ENCODE peak calls at places on chromosomes 13 and 19, in five cellular contexts. C, L, W, B and Q are unnamed samples.

GRCh38 chr13:62879071-62879470 is 1463.4 kb upstream of the PCDH20 start:
- DNase-seq in C (no peak), L (no peak), W (no peak), B (no peak), Q (no peak)

GRCh38 chr13:40408602-40409001 is 257.8 kb downstream of the FOXO1 start:
- DNase-seq in C (peak), L (no peak), W (no peak), B (no peak), Q (no peak)

GRCh38 chr13:111080642-111081041 is 34.5 kb upstream of the ARHGEF7 start:
- DNase-seq in C (no peak), L (no peak), W (no peak), B (no peak), Q (no peak)

GRCh38 chr13:102405499-102406079 is 3.7 kb upstream of the FGF14 start:
- DNase-seq in C (no peak), L (no peak), W (no peak), B (no peak), Q (no peak)

GRCh38 chr13:45807520-45808099 is 43.9 kb downstream of the SIAH3 start:
- DNase-seq in C (peak), L (peak), W (peak), B (peak), Q (peak)

GRCh38 chr13:51590966-51591627 is 6.8 kb downstream of the WDFY2 start:
- DNase-seq in C (no peak), L (peak), W (peak), B (no peak), Q (peak)

GRCh38 chr19:10544753-10545251 is 1.1 kb downstream of the ATG4D start:
- DNase-seq in C (no peak), L (peak), W (no peak), B (no peak), Q (peak)

GRCh38 chr19:16445238-16446107 is 26.3 kb downstream of the EPS15L1 start:
- DNase-seq in C (no peak), L (no peak), W (peak), B (peak), Q (no peak)

GRCh38 chr19:46537136-46538097 is 41.8 kb upstream of the PNMA8B start:
- DNase-seq in C (no peak), L (peak), W (no peak), B (no peak), Q (peak)

GRCh38 chr13:67630640-67631039 is 400.5 kb upstream of the PCDH9 start:
- DNase-seq in C (no peak), L (no peak), W (no peak), B (no peak), Q (no peak)

GRCh38 chr13:42996584-42996983 is 4.5 kb upstream of the EPSTI1 start:
- DNase-seq in C (peak), L (no peak), W (peak), B (no peak), Q (no peak)

GRCh38 chr13:102771298-102772041 is 2.1 kb downstream of the TEX30 start:
- DNase-seq in C (no peak), L (no peak), W (peak), B (no peak), Q (no peak)

GRCh38 chr19:6069268-6069771 is 41.0 kb downstream of the RFX2 start:
- DNase-seq in C (no peak), L (no peak), W (no peak), B (no peak), Q (no peak)

GRCh38 chr19:44111910-44112463 is 1.2 kb upstream of the ZNF225 start:
- DNase-seq in C (no peak), L (peak), W (no peak), B (no peak), Q (peak)

GRCh38 chr19:11347546-11347945 is 1.2 kb downstream of the CCDC159 start:
- DNase-seq in C (no peak), L (no peak), W (no peak), B (no peak), Q (no peak)

GRCh38 chr13:113155201-113155600 is 3.2 kb upstream of the PROZ start:
- DNase-seq in C (no peak), L (peak), W (no peak), B (no peak), Q (no peak)

GRCh38 chr19:29504454-29504853 is 21.3 kb upstream of the VSTM2B start:
- DNase-seq in C (no peak), L (no peak), W (no peak), B (no peak), Q (no peak)

GRCh38 chr19:45376045-45376724 is 5.8 kb upstream of the ERCC2 start:
- DNase-seq in C (peak), L (no peak), W (peak), B (no peak), Q (peak)

GRCh38 chr13:66207610-66208009 is 1022.5 kb downstream of the PCDH9 start:
- DNase-seq in C (no peak), L (no peak), W (no peak), B (no peak), Q (no peak)

GRCh38 chr13:93862259-93862658 is 617.2 kb downstream of the DCT start:
- DNase-seq in C (no peak), L (no peak), W (no peak), B (no peak), Q (no peak)

GRCh38 chr13:93859666-93860065 is 619.8 kb downstream of the DCT start:
- DNase-seq in C (no peak), L (no peak), W (no peak), B (no peak), Q (no peak)

GRCh38 chr13:93861818-93862217 is 617.7 kb downstream of the DCT start:
- DNase-seq in C (no peak), L (no peak), W (no peak), B (no peak), Q (no peak)

GRCh38 chr13:93857126-93857525 is 622.4 kb downstream of the DCT start:
- DNase-seq in C (no peak), L (no peak), W (no peak), B (no peak), Q (no peak)
- TF ChIP-seq ZBTB33 in C (no peak), L (no peak), W (no peak), B (no peak), Q (no peak)

GRCh38 chr13:104357174-104357573 is 1291.0 kb upstream of the SLC10A2 start:
- DNase-seq in C (no peak), L (no peak), W (no peak), B (no peak), Q (peak)

DNA sequence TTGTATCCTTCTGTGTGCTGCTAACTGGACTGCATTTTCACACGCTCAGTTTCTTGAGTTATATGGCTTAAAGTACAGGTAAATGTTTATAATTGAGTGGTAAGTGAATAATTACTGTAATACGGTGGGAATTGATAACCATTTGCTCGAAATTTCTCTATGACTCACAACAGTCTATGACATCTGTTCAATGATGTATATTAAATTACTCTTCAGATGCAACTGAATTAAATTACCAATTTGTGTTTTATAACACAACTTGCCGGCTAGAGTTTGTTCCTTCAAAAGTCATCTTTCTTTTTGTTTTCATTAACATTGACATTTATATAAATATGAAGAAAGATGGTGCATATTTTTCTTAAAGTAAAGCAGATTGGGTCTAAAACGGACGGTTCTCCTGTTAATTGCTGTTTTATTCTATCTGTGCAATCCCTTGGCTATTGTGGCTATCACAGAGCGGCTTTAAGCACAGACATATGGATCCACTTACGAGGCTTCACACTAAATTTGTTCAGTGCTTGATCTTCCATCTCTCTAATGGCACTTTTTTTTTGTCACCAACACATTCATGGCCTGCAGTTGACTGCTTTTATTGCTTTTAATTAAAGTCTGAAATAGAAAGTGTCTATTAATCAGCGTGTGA is 1291.6 kb upstream of the SLC10A2 start:
- DNase-seq in C (no peak), L (no peak), W (no peak), B (no peak), Q (peak)
- H2AFZ ChIP-seq in C (no peak), L (no peak), W (no peak), B (no peak), Q (no peak)

DNA sequence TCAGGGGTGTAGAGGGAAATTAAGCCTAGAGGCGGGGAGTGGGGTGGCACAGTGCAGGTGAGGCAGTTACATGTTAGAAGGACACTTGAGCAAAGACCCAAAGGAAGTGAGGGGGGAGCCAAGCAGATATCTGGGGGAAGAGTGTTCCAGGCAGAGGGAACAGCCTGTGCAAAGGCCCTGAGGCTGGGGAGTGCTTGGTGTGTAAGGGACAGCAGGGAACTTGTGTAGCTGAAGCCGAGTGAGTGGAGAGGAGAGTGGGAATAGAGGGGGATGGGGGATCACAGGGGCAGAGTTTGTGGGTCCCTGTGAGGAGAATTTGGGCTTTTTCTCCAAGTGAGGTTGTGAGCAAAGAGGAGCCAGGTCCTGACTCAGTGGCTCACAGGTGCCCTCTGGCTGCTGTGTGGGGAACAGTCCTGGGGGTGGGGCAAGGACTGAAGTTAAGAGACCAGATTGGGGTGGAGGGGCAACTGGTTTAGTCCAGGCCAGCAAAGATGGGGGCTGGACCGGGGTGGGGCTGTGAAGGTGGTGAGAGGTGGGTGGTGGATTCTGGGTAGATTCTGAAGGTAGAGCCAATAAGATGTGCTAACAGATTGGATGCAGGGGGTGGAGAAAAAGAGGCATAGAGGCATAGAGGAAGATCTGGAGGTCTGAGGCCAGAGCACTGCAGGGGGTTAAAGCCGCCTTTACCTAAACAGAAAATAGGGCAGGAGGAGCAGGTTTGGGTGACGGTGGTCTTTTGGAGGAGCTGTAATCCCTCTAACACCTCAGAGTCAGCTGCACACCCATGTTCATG is 75.3 kb downstream of the CACNA1A start:
- DNase-seq in C (peak), L (peak), W (peak), B (no peak), Q (peak)
- TF ChIP-seq REST in C (no peak), L (no peak), W (no peak), B (no peak), Q (no peak)

GRCh38 chr13:33272531-33273124 is 12.9 kb downstream of the STARD13 start:
- DNase-seq in C (no peak), L (no peak), W (peak), B (no peak), Q (no peak)

GRCh38 chr13:33275916-33276315 is 9.6 kb downstream of the STARD13 start:
- DNase-seq in C (no peak), L (no peak), W (no peak), B (no peak), Q (no peak)

GRCh38 chr13:33271759-33272158 is 13.8 kb downstream of the STARD13 start:
- DNase-seq in C (no peak), L (no peak), W (no peak), B (no peak), Q (no peak)

GRCh38 chr13:33276581-33276980 is 9.0 kb downstream of the STARD13 start:
- DNase-seq in C (no peak), L (no peak), W (no peak), B (no peak), Q (no peak)

DNA sequence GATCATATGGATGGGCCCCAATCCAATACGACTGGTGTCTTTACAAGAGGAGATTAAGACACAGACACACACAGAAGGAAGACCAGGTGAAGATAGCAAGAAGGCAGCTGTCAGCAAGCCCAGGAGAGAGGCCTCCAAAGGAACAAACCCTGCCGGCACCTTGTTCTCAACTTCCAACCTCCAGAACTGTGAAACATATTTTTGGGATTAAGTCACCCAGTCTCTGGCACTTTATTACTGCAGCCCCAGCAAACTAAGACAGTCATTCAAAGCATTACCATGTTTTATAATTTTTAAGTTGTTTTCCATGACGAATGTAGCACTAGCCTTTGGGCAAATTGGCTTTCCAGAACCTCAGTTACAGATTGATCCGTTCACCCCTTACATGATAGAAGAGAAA is 11.3 kb downstream of the STARD13 start:
- DNase-seq in C (no peak), L (no peak), W (no peak), B (no peak), Q (no peak)
- TF ChIP-seq ZBTB33 in C (no peak), L (no peak), W (no peak), B (no peak), Q (no peak)